ENCODE peak calls at places on chromosomes 4 and X, in five cellular contexts. D is HT-29, V is GM04504, J is adipocyte, A is transverse colon. I is an unnamed sample.

GRCh38 chr4:118683513-118683912 is 1.7 kb upstream of the METTL14 start:
- DNase-seq in V (no peak), A (no peak), D (peak), J (no peak), I (no peak)

GRCh38 chr4:117455088-117455487 is 369.7 kb upstream of the TRAM1L1 start:
- DNase-seq in A (no peak), J (no peak), D (no peak), V (no peak), I (no peak)

GRCh38 chr4:76659103-76659490 is 224.1 kb downstream of the SHROOM3 start:
- DNase-seq in A (no peak), V (no peak), J (no peak), D (no peak), I (no peak)

GRCh38 chr4:110614173-110614948 is 8.5 kb downstream of the PITX2 start:
- DNase-seq in J (no peak), D (no peak), A (no peak), V (no peak), I (no peak)

GRCh38 chrX:109403927-109404326 is 78.0 kb downstream of the GUCY2F start:
- DNase-seq in D (no peak), V (no peak), A (no peak), J (no peak), I (no peak)

GRCh38 chrX:31715675-31716074 is 643.8 kb upstream of the FTHL17 start:
- DNase-seq in J (no peak), A (no peak), D (no peak), V (no peak), I (no peak)

GRCh38 chrX:24298191-24298590 is 15.7 kb downstream of the SUPT20HL2 start:
- DNase-seq in J (peak), D (no peak), A (no peak), V (no peak), I (no peak)

GRCh38 chr4:54547299-54548097 is 110.3 kb upstream of the KIT start:
- DNase-seq in A (peak), D (no peak), J (no peak), V (no peak), I (no peak)

GRCh38 chr4:48205092-48205491 is 64.5 kb downstream of the TEC start:
- DNase-seq in A (no peak), D (no peak), V (no peak), J (no peak), I (no peak)

GRCh38 chr4:6444587-6444986 is 27.8 kb downstream of the PPP2R2C start:
- DNase-seq in J (no peak), V (no peak), A (no peak), D (no peak), I (no peak)

GRCh38 chrX:118367338-118367737 is 21.4 kb downstream of the WDR44 start:
- DNase-seq in V (no peak), J (no peak), A (no peak), D (no peak), I (no peak)

GRCh38 chrX:122941801-122942200 is 242.3 kb upstream of the GRIA3 start:
- DNase-seq in D (no peak), V (no peak), J (no peak), A (no peak), I (no peak)

GRCh38 chrX:37603938-37604409 is 32.5 kb downstream of the LANCL3 start:
- DNase-seq in D (no peak), V (no peak), A (no peak), J (no peak), I (no peak)

GRCh38 chr4:187602339-187603092 is 393.1 kb upstream of the ZFP42 start:
- DNase-seq in D (no peak), J (no peak), A (no peak), V (peak), I (no peak)

GRCh38 chr4:118941149-118941548 is 52.5 kb downstream of the SYNPO2 start:
- DNase-seq in A (peak), J (peak), V (no peak), D (no peak), I (no peak)

GRCh38 chr4:73445383-73446335 is 9.6 kb downstream of the AFP start:
- DNase-seq in J (no peak), A (no peak), D (no peak), V (no peak), I (no peak)

GRCh38 chr4:175784986-175785525 is 27.0 kb downstream of the GPM6A start:
- DNase-seq in A (no peak), J (no peak), D (no peak), V (no peak), I (no peak)

GRCh38 chr4:166538491-166539005 is 665.5 kb downstream of the TLL1 start:
- DNase-seq in D (no peak), V (no peak), J (no peak), A (no peak), I (no peak)

GRCh38 chrX:14899607-14900006 is 26.4 kb downstream of the MOSPD2 start:
- DNase-seq in A (no peak), J (peak), V (no peak), D (no peak), I (no peak)

GRCh38 chr4:165208322-165208652 is 926 bp downstream of the KLHL2 start:
- DNase-seq in A (no peak), D (no peak), J (no peak), V (no peak), I (no peak)

GRCh38 chr4:17448689-17449088 is 63.2 kb downstream of the QDPR start:
- DNase-seq in J (peak), V (no peak), D (no peak), A (no peak), I (no peak)

I was measured in sciatic nerve.